ENCODE peak calls at places on chromosomes 12 and 14, in seven cellular contexts. O is CD8-positive, alpha-beta T cell; V is thyroid gland; R is GM23248; U is hepatocyte; B is bronchial epithelial cell; J is BE2C. A is an unnamed sample.

GRCh38 chr12:55955800-55956508 is 9.9 kb downstream of the PMEL start:
- DNase-seq in O (peak; percentile 51), J (peak; percentile 41), R (peak; percentile 86), U (peak; percentile 84), V (peak; percentile 18), B (peak; percentile 93), A (no peak)

GRCh38 chr12:113403435-113404415 is at the start of gene SDS:
- DNase-seq in R (no peak), O (no peak), J (peak; percentile 32), U (peak; percentile 61), B (no peak), V (peak; percentile 82), A (peak; percentile 43)

GRCh38 chr14:37824936-37825698 is 229.7 kb downstream of the TTC6 start:
- DNase-seq in V (no peak), J (no peak), R (peak; percentile 4), B (no peak), U (no peak), O (no peak), A (no peak)

GRCh38 chr14:80216818-80217217 is 5.5 kb upstream of the DIO2 start:
- DNase-seq in V (no peak), B (peak; percentile 14), R (no peak), O (no peak), J (no peak), U (no peak), A (no peak)

GRCh38 chr12:9340422-9341259 is 132.4 kb upstream of the PZP start:
- DNase-seq in U (no peak), R (peak; percentile 41), J (no peak), V (no peak), O (no peak), B (no peak), A (no peak)

GRCh38 chr12:1056390-1056789 is 65.4 kb downstream of the ERC1 start:
- DNase-seq in R (no peak), U (no peak), J (no peak), O (no peak), B (no peak), V (no peak), A (no peak)

GRCh38 chr12:127881371-127882140 is 385.4 kb upstream of the TMEM132C start:
- DNase-seq in J (no peak), B (no peak), O (no peak), R (no peak), U (no peak), V (no peak), A (no peak)

GRCh38 chr12:47757840-47758583 is 668 bp downstream of the RAPGEF3 start:
- DNase-seq in J (no peak), O (no peak), U (no peak), V (peak; percentile 84), B (no peak), R (no peak), A (no peak)

GRCh38 chr12:26971963-26972362 is 33.7 kb downstream of the FGFR1OP2 start:
- DNase-seq in U (no peak), B (no peak), R (no peak), O (peak; percentile 59), V (no peak), J (no peak), A (no peak)

GRCh38 chr12:52075409-52075724 is 4.1 kb upstream of the SMIM41 start:
- DNase-seq in R (peak; percentile 79), V (no peak), B (no peak), O (no peak), U (no peak), J (no peak), A (no peak)

GRCh38 chr12:13981296-13981962 is at the start of gene GRIN2B:
- DNase-seq in U (peak; percentile 27), R (no peak), B (no peak), O (no peak), J (no peak), V (no peak), A (no peak)

GRCh38 chr14:21382886-21383847 is 652 bp downstream of the SUPT16H start:
- DNase-seq in U (peak; percentile 68), B (peak; percentile 31), O (peak; percentile 41), J (peak; percentile 59), V (peak; percentile 48), R (peak; percentile 86), A (peak; percentile 42)

GRCh38 chr12:105978276-105978675 is 160.5 kb downstream of the NUAK1 start:
- DNase-seq in U (no peak), V (no peak), R (no peak), J (no peak), B (no peak), O (no peak), A (no peak)

GRCh38 chr14:94100847-94101246 is 9.7 kb upstream of the IFI27 start:
- DNase-seq in O (no peak), B (peak; percentile 46), J (no peak), V (no peak), U (peak; percentile 51), R (peak; percentile 93), A (no peak)

GRCh38 chr14:22549981-22550670 is 38.9 kb downstream of the DAD1 start:
- DNase-seq in R (no peak), O (peak; percentile 68), J (no peak), U (no peak), V (no peak), B (no peak), A (no peak)

GRCh38 chr12:133233006-133233405 is 2.7 kb downstream of the ANHX start:
- DNase-seq in J (no peak), R (no peak), V (no peak), O (no peak), U (no peak), B (no peak), A (no peak)

GRCh38 chr14:102138935-102139247 is 806 bp upstream of the WDR20 start:
- DNase-seq in U (no peak), B (peak; percentile 36), R (peak; percentile 48), O (no peak), J (peak; percentile 18), V (peak; percentile 19), A (no peak)

GRCh38 chr12:16310934-16311333 is 33.4 kb upstream of the SLC15A5 start:
- DNase-seq in B (no peak), J (no peak), R (no peak), U (no peak), V (no peak), O (no peak), A (no peak)

GRCh38 chr12:117189725-117190209 is 503 bp downstream of the FBXO21 start:
- DNase-seq in J (peak; percentile 43), U (peak; percentile 52), B (no peak), R (peak; percentile 81), V (peak; percentile 36), O (peak; percentile 43), A (no peak)

GRCh38 chr14:91417983-91418386 is 365 bp upstream of the CCDC88C start:
- DNase-seq in O (peak; percentile 64), U (peak; percentile 78), B (no peak), R (peak; percentile 45), J (peak; percentile 52), V (no peak), A (no peak)

GRCh38 chr14:68015356-68016242 is 196.0 kb downstream of the RAD51B start:
- DNase-seq in R (no peak), O (no peak), U (no peak), B (no peak), J (no peak), V (no peak), A (no peak)

GRCh38 chr12:130859128-130859527 is 12.7 kb upstream of the RAN start:
- DNase-seq in B (no peak), V (no peak), U (peak; percentile 50), J (no peak), O (no peak), R (no peak), A (no peak)

GRCh38 chr12:120737557-120738251 is 12.1 kb downstream of the ACADS start:
- DNase-seq in J (no peak), R (no peak), U (no peak), O (no peak), B (no peak), V (no peak), A (no peak)

GRCh38 chr12:14952295-14952995 is 9.0 kb downstream of the ARHGDIB start:
- DNase-seq in R (peak; percentile 98), O (peak; percentile 53), V (peak; percentile 35), B (peak; percentile 99), U (peak; percentile 79), J (no peak), A (no peak)

GRCh38 chr12:41055875-41056577 is 132.1 kb upstream of the PDZRN4 start:
- DNase-seq in O (no peak), B (no peak), V (no peak), J (no peak), U (no peak), R (peak; percentile 10), A (no peak)

GRCh38 chr14:22460461-22461195 is 128.4 kb downstream of the DAD1 start:
- DNase-seq in B (peak; percentile 20), U (no peak), V (no peak), O (no peak), R (no peak), J (no peak), A (no peak)

GRCh38 chr14:102220031-102220430 is 80.3 kb downstream of the WDR20 start:
- DNase-seq in R (no peak), B (no peak), J (no peak), O (no peak), V (no peak), U (no peak), A (no peak)

GRCh38 chr12:109492371-109492770 is 14.9 kb downstream of the UBE3B start:
- DNase-seq in O (no peak), R (no peak), V (no peak), U (no peak), J (no peak), B (no peak), A (no peak)
- H3K36me3 ChIP-seq in O (peaks cover 43% of the 10 kb centered on the region), R (peaks cover 59% of the 10 kb centered on the region), V (peaks cover 64% of the 10 kb centered on the region), U (no peaks in the 10 kb centered on the region), J (peaks cover 29% of the 10 kb centered on the region), B (peaks cover 14% of the 10 kb centered on the region), A (peaks cover 46% of the 10 kb centered on the region)

DNA sequence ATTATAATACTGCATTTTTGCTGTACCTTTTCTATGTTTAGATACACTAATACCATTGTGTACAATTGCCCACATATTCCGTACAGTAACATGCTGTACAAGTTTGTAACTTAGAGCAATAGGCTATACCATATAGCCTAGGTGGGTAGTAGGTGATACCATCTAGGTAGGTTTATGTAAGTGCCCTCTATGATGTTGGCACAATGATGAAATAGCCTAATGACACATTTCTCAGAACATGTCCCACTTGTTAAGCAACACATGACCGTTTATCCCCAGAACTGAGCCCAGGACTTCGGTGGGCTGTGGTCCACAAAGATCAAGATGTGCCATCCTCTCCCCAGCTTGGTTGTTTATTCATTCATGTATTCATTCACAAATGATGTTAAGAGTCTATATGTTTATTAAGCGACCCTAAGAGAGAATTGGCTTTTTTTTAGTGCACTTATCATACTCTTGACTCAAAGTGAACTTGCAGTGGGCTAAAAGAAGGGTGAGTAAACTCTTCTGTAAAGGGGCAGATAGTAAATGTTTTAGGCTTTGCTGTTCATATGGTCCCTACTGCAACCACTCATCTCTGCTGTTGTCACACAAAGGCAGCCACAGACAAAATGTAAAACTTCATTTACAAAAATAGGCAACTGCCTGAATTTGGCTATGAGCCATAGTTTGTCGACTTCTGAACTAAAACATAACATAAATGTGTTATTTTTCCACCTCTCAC is 110.8 kb downstream of the NDUFA12 start:
- DNase-seq in J (no peak), U (no peak), V (no peak), B (no peak), O (no peak), R (no peak), A (no peak)
- H3K36me3 ChIP-seq in J (no peaks in the 10 kb centered on the region), U (no peaks in the 10 kb centered on the region), V (no peaks in the 10 kb centered on the region), B (no peaks in the 10 kb centered on the region), O (no peaks in the 10 kb centered on the region), R (no peaks in the 10 kb centered on the region), A (no peaks in the 10 kb centered on the region)

GRCh38 chr12:53722450-53723041 is 4.7 kb downstream of the CALCOCO1 start:
- DNase-seq in B (no peak), J (no peak), R (no peak), V (no peak), U (no peak), O (no peak), A (no peak)
- H3K36me3 ChIP-seq in B (peaks cover 13% of the 10 kb centered on the region), J (no peaks in the 10 kb centered on the region), R (peaks cover 51% of the 10 kb centered on the region), V (peaks cover 45% of the 10 kb centered on the region), U (no peaks in the 10 kb centered on the region), O (peaks cover 34% of the 10 kb centered on the region), A (peaks cover 17% of the 10 kb centered on the region)

GRCh38 chr14:96309907-96310330 is 53.2 kb downstream of the ATG2B start:
- DNase-seq in U (peak; percentile 24), V (no peak), B (no peak), J (peak; percentile 13), R (peak; percentile 6), O (no peak), A (no peak)
- H3K36me3 ChIP-seq in U (peaks cover 6% of the 10 kb centered on the region), V (peaks cover 41% of the 10 kb centered on the region), B (peaks cover 7% of the 10 kb centered on the region), J (peaks cover 24% of the 10 kb centered on the region), R (peaks cover 45% of the 10 kb centered on the region), O (peaks cover 14% of the 10 kb centered on the region), A (peaks cover 15% of the 10 kb centered on the region)